ENCODE peak calls at places on chromosomes 4 and X, in nine cellular contexts. One of them, this sample, is unnamed.

GRCh38 chr4:37928896-37929537 is 31.2 kb upstream of the PTTG2 start:
- DNase-seq in activated CD4-positive, alpha-beta T cell treated with anti-CD3 and anti-CD28 coated beads, Interleukin-2, amount 50 U/mL, for 24 hours: no peak
- DNase-seq in breast epithelium: no peak
- DNase-seq in skeletal muscle cell: peak; percentile 31
- DNase-seq in Daoy: peak; percentile 22
- DNase-seq in activated CD8-positive, alpha-beta memory T cell treated with anti-CD3 and anti-CD28 coated beads, Interleukin-2, amount 10 ng/mL, durations not matched to agents 7 days and 5 days: no peak
- DNase-seq in AG10803: peak; percentile 14
- DNase-seq in A172: peak; percentile 69
- DNase-seq in stromal cell of bone marrow: no peak
- DNase-seq in this sample: peak; percentile 29

GRCh38 chrX:46611658-46612362 is 38.2 kb downstream of the CHST7 start:
- DNase-seq in activated CD8-positive, alpha-beta memory T cell treated with anti-CD3 and anti-CD28 coated beads, Interleukin-2, amount 10 ng/mL, durations not matched to agents 7 days and 5 days: peak; percentile 57
- DNase-seq in stromal cell of bone marrow: no peak
- DNase-seq in activated CD4-positive, alpha-beta T cell treated with anti-CD3 and anti-CD28 coated beads, Interleukin-2, amount 50 U/mL, for 24 hours: no peak
- DNase-seq in AG10803: no peak
- DNase-seq in Daoy: no peak
- DNase-seq in A172: no peak
- DNase-seq in skeletal muscle cell: no peak
- DNase-seq in breast epithelium: no peak
- DNase-seq in this sample: no peak

GRCh38 chr4:575281-576141 is 584 bp downstream of the TMEM271 start:
- DNase-seq in A172: no peak
- DNase-seq in AG10803: peak; percentile 47
- DNase-seq in Daoy: peak; percentile 29
- DNase-seq in skeletal muscle cell: peak; percentile 20
- DNase-seq in activated CD4-positive, alpha-beta T cell treated with anti-CD3 and anti-CD28 coated beads, Interleukin-2, amount 50 U/mL, for 24 hours: no peak
- DNase-seq in activated CD8-positive, alpha-beta memory T cell treated with anti-CD3 and anti-CD28 coated beads, Interleukin-2, amount 10 ng/mL, durations not matched to agents 7 days and 5 days: no peak
- DNase-seq in breast epithelium: no peak
- DNase-seq in stromal cell of bone marrow: peak; percentile 11
- DNase-seq in this sample: peak; percentile 2

GRCh38 chr4:76850010-76850441 is 47.9 kb downstream of the SOWAHB start:
- DNase-seq in activated CD4-positive, alpha-beta T cell treated with anti-CD3 and anti-CD28 coated beads, Interleukin-2, amount 50 U/mL, for 24 hours: no peak
- DNase-seq in skeletal muscle cell: peak; percentile 90
- DNase-seq in activated CD8-positive, alpha-beta memory T cell treated with anti-CD3 and anti-CD28 coated beads, Interleukin-2, amount 10 ng/mL, durations not matched to agents 7 days and 5 days: no peak
- DNase-seq in AG10803: peak; percentile 81
- DNase-seq in breast epithelium: no peak
- DNase-seq in Daoy: peak; percentile 75
- DNase-seq in A172: peak; percentile 90
- DNase-seq in stromal cell of bone marrow: peak; percentile 63
- DNase-seq in this sample: peak; percentile 87

GRCh38 chr4:184451726-184452125 is 22.6 kb downstream of the IRF2 start:
- DNase-seq in stromal cell of bone marrow: no peak
- DNase-seq in A172: no peak
- DNase-seq in activated CD8-positive, alpha-beta memory T cell treated with anti-CD3 and anti-CD28 coated beads, Interleukin-2, amount 10 ng/mL, durations not matched to agents 7 days and 5 days: no peak
- DNase-seq in Daoy: no peak
- DNase-seq in activated CD4-positive, alpha-beta T cell treated with anti-CD3 and anti-CD28 coated beads, Interleukin-2, amount 50 U/mL, for 24 hours: no peak
- DNase-seq in AG10803: no peak
- DNase-seq in breast epithelium: no peak
- DNase-seq in skeletal muscle cell: no peak
- DNase-seq in this sample: no peak

GRCh38 chr4:165716472-165716871 is 156.6 kb upstream of the TLL1 start:
- DNase-seq in activated CD4-positive, alpha-beta T cell treated with anti-CD3 and anti-CD28 coated beads, Interleukin-2, amount 50 U/mL, for 24 hours: no peak
- DNase-seq in activated CD8-positive, alpha-beta memory T cell treated with anti-CD3 and anti-CD28 coated beads, Interleukin-2, amount 10 ng/mL, durations not matched to agents 7 days and 5 days: no peak
- DNase-seq in AG10803: no peak
- DNase-seq in skeletal muscle cell: no peak
- DNase-seq in breast epithelium: no peak
- DNase-seq in Daoy: no peak
- DNase-seq in A172: no peak
- DNase-seq in stromal cell of bone marrow: no peak
- DNase-seq in this sample: no peak

GRCh38 chrX:106894978-106895452 is 8.1 kb downstream of the RIPPLY1 start:
- DNase-seq in stromal cell of bone marrow: peak; percentile 51
- DNase-seq in AG10803: peak; percentile 59
- DNase-seq in breast epithelium: no peak
- DNase-seq in activated CD4-positive, alpha-beta T cell treated with anti-CD3 and anti-CD28 coated beads, Interleukin-2, amount 50 U/mL, for 24 hours: no peak
- DNase-seq in A172: peak; percentile 61
- DNase-seq in activated CD8-positive, alpha-beta memory T cell treated with anti-CD3 and anti-CD28 coated beads, Interleukin-2, amount 10 ng/mL, durations not matched to agents 7 days and 5 days: no peak
- DNase-seq in skeletal muscle cell: no peak
- DNase-seq in Daoy: peak; percentile 78
- DNase-seq in this sample: peak; percentile 20

GRCh38 chrX:54509401-54509800 is 13.4 kb upstream of the FGD1 start:
- DNase-seq in activated CD4-positive, alpha-beta T cell treated with anti-CD3 and anti-CD28 coated beads, Interleukin-2, amount 50 U/mL, for 24 hours: no peak
- DNase-seq in breast epithelium: no peak
- DNase-seq in AG10803: peak; percentile 67
- DNase-seq in skeletal muscle cell: no peak
- DNase-seq in A172: peak; percentile 42
- DNase-seq in stromal cell of bone marrow: no peak
- DNase-seq in activated CD8-positive, alpha-beta memory T cell treated with anti-CD3 and anti-CD28 coated beads, Interleukin-2, amount 10 ng/mL, durations not matched to agents 7 days and 5 days: no peak
- DNase-seq in Daoy: no peak
- DNase-seq in this sample: no peak

GRCh38 chr4:64940698-64941097 is 531.4 kb upstream of the TECRL start:
- DNase-seq in AG10803: peak; percentile 0
- DNase-seq in activated CD4-positive, alpha-beta T cell treated with anti-CD3 and anti-CD28 coated beads, Interleukin-2, amount 50 U/mL, for 24 hours: no peak
- DNase-seq in Daoy: no peak
- DNase-seq in activated CD8-positive, alpha-beta memory T cell treated with anti-CD3 and anti-CD28 coated beads, Interleukin-2, amount 10 ng/mL, durations not matched to agents 7 days and 5 days: no peak
- DNase-seq in stromal cell of bone marrow: peak; percentile 45
- DNase-seq in breast epithelium: no peak
- DNase-seq in A172: peak; percentile 52
- DNase-seq in skeletal muscle cell: peak; percentile 8
- DNase-seq in this sample: no peak

GRCh38 chr4:123399638-123400358 is 3.2 kb downstream of the SPRY1 start:
- DNase-seq in activated CD8-positive, alpha-beta memory T cell treated with anti-CD3 and anti-CD28 coated beads, Interleukin-2, amount 10 ng/mL, durations not matched to agents 7 days and 5 days: no peak
- DNase-seq in Daoy: no peak
- DNase-seq in A172: no peak
- DNase-seq in activated CD4-positive, alpha-beta T cell treated with anti-CD3 and anti-CD28 coated beads, Interleukin-2, amount 50 U/mL, for 24 hours: no peak
- DNase-seq in AG10803: peak; percentile 17
- DNase-seq in stromal cell of bone marrow: no peak
- DNase-seq in breast epithelium: no peak
- DNase-seq in skeletal muscle cell: no peak
- DNase-seq in this sample: no peak

GRCh38 chr4:8189551-8190466 is 9.3 kb upstream of the SH3TC1 start:
- DNase-seq in activated CD4-positive, alpha-beta T cell treated with anti-CD3 and anti-CD28 coated beads, Interleukin-2, amount 50 U/mL, for 24 hours: no peak
- DNase-seq in stromal cell of bone marrow: no peak
- DNase-seq in A172: no peak
- DNase-seq in Daoy: no peak
- DNase-seq in activated CD8-positive, alpha-beta memory T cell treated with anti-CD3 and anti-CD28 coated beads, Interleukin-2, amount 10 ng/mL, durations not matched to agents 7 days and 5 days: no peak
- DNase-seq in skeletal muscle cell: no peak
- DNase-seq in AG10803: no peak
- DNase-seq in breast epithelium: no peak
- DNase-seq in this sample: no peak

GRCh38 chr4:123386608-123387007 is 10.0 kb upstream of the SPRY1 start:
- DNase-seq in skeletal muscle cell: no peak
- DNase-seq in activated CD8-positive, alpha-beta memory T cell treated with anti-CD3 and anti-CD28 coated beads, Interleukin-2, amount 10 ng/mL, durations not matched to agents 7 days and 5 days: no peak
- DNase-seq in breast epithelium: no peak
- DNase-seq in Daoy: no peak
- DNase-seq in A172: no peak
- DNase-seq in stromal cell of bone marrow: no peak
- DNase-seq in AG10803: no peak
- DNase-seq in activated CD4-positive, alpha-beta T cell treated with anti-CD3 and anti-CD28 coated beads, Interleukin-2, amount 50 U/mL, for 24 hours: no peak
- DNase-seq in this sample: no peak

GRCh38 chr4:99025506-99025905 is 30.0 kb downstream of the METAP1 start:
- DNase-seq in breast epithelium: no peak
- DNase-seq in activated CD8-positive, alpha-beta memory T cell treated with anti-CD3 and anti-CD28 coated beads, Interleukin-2, amount 10 ng/mL, durations not matched to agents 7 days and 5 days: no peak
- DNase-seq in activated CD4-positive, alpha-beta T cell treated with anti-CD3 and anti-CD28 coated beads, Interleukin-2, amount 50 U/mL, for 24 hours: no peak
- DNase-seq in Daoy: no peak
- DNase-seq in skeletal muscle cell: no peak
- DNase-seq in AG10803: no peak
- DNase-seq in A172: no peak
- DNase-seq in stromal cell of bone marrow: no peak
- DNase-seq in this sample: no peak

GRCh38 chr4:95549246-95550138 is 719 bp upstream of the UNC5C start:
- DNase-seq in activated CD8-positive, alpha-beta memory T cell treated with anti-CD3 and anti-CD28 coated beads, Interleukin-2, amount 10 ng/mL, durations not matched to agents 7 days and 5 days: peak; percentile 64
- DNase-seq in Daoy: peak; percentile 15
- DNase-seq in breast epithelium: no peak
- DNase-seq in stromal cell of bone marrow: no peak
- DNase-seq in AG10803: peak; percentile 8
- DNase-seq in skeletal muscle cell: no peak
- DNase-seq in activated CD4-positive, alpha-beta T cell treated with anti-CD3 and anti-CD28 coated beads, Interleukin-2, amount 50 U/mL, for 24 hours: no peak
- DNase-seq in A172: peak; percentile 55
- DNase-seq in this sample: no peak

GRCh38 chr4:109676886-109677285 is 26.4 kb downstream of the CASP6 start:
- DNase-seq in Daoy: no peak
- DNase-seq in activated CD8-positive, alpha-beta memory T cell treated with anti-CD3 and anti-CD28 coated beads, Interleukin-2, amount 10 ng/mL, durations not matched to agents 7 days and 5 days: no peak
- DNase-seq in stromal cell of bone marrow: no peak
- DNase-seq in skeletal muscle cell: no peak
- DNase-seq in AG10803: no peak
- DNase-seq in A172: no peak
- DNase-seq in activated CD4-positive, alpha-beta T cell treated with anti-CD3 and anti-CD28 coated beads, Interleukin-2, amount 50 U/mL, for 24 hours: no peak
- DNase-seq in breast epithelium: no peak
- DNase-seq in this sample: no peak

GRCh38 chr4:118751634-118752293 is 66.6 kb downstream of the METTL14 start:
- DNase-seq in breast epithelium: no peak
- DNase-seq in Daoy: no peak
- DNase-seq in activated CD8-positive, alpha-beta memory T cell treated with anti-CD3 and anti-CD28 coated beads, Interleukin-2, amount 10 ng/mL, durations not matched to agents 7 days and 5 days: no peak
- DNase-seq in stromal cell of bone marrow: peak; percentile 91
- DNase-seq in skeletal muscle cell: no peak
- DNase-seq in A172: peak; percentile 34
- DNase-seq in activated CD4-positive, alpha-beta T cell treated with anti-CD3 and anti-CD28 coated beads, Interleukin-2, amount 50 U/mL, for 24 hours: no peak
- DNase-seq in AG10803: peak; percentile 81
- DNase-seq in this sample: no peak

GRCh38 chr4:16752150-16752549 is 146.3 kb downstream of the LDB2 start:
- DNase-seq in activated CD4-positive, alpha-beta T cell treated with anti-CD3 and anti-CD28 coated beads, Interleukin-2, amount 50 U/mL, for 24 hours: no peak
- DNase-seq in A172: no peak
- DNase-seq in AG10803: no peak
- DNase-seq in Daoy: no peak
- DNase-seq in skeletal muscle cell: no peak
- DNase-seq in activated CD8-positive, alpha-beta memory T cell treated with anti-CD3 and anti-CD28 coated beads, Interleukin-2, amount 10 ng/mL, durations not matched to agents 7 days and 5 days: no peak
- DNase-seq in stromal cell of bone marrow: no peak
- DNase-seq in breast epithelium: no peak
- DNase-seq in this sample: no peak

GRCh38 chrX:10783451-10783995 is 163.1 kb upstream of the MID1 start:
- DNase-seq in A172: no peak
- DNase-seq in activated CD4-positive, alpha-beta T cell treated with anti-CD3 and anti-CD28 coated beads, Interleukin-2, amount 50 U/mL, for 24 hours: no peak
- DNase-seq in breast epithelium: no peak
- DNase-seq in stromal cell of bone marrow: no peak
- DNase-seq in AG10803: no peak
- DNase-seq in Daoy: no peak
- DNase-seq in activated CD8-positive, alpha-beta memory T cell treated with anti-CD3 and anti-CD28 coated beads, Interleukin-2, amount 10 ng/mL, durations not matched to agents 7 days and 5 days: no peak
- DNase-seq in skeletal muscle cell: no peak
- DNase-seq in this sample: no peak

GRCh38 chr4:3479358-3480101 is 16.4 kb downstream of the DOK7 start:
- DNase-seq in breast epithelium: no peak
- DNase-seq in activated CD8-positive, alpha-beta memory T cell treated with anti-CD3 and anti-CD28 coated beads, Interleukin-2, amount 10 ng/mL, durations not matched to agents 7 days and 5 days: no peak
- DNase-seq in Daoy: no peak
- DNase-seq in AG10803: no peak
- DNase-seq in activated CD4-positive, alpha-beta T cell treated with anti-CD3 and anti-CD28 coated beads, Interleukin-2, amount 50 U/mL, for 24 hours: no peak
- DNase-seq in stromal cell of bone marrow: no peak
- DNase-seq in A172: no peak
- DNase-seq in skeletal muscle cell: no peak
- DNase-seq in this sample: no peak

GRCh38 chr4:8078610-8079015 is 80.0 kb downstream of the ABLIM2 start:
- DNase-seq in breast epithelium: no peak
- DNase-seq in skeletal muscle cell: no peak
- DNase-seq in activated CD4-positive, alpha-beta T cell treated with anti-CD3 and anti-CD28 coated beads, Interleukin-2, amount 50 U/mL, for 24 hours: no peak
- DNase-seq in AG10803: no peak
- DNase-seq in activated CD8-positive, alpha-beta memory T cell treated with anti-CD3 and anti-CD28 coated beads, Interleukin-2, amount 10 ng/mL, durations not matched to agents 7 days and 5 days: no peak
- DNase-seq in A172: no peak
- DNase-seq in stromal cell of bone marrow: no peak
- DNase-seq in Daoy: no peak
- DNase-seq in this sample: no peak

GRCh38 chr4:176205299-176205698 is 9.9 kb upstream of the SPATA4 start:
- DNase-seq in Daoy: no peak
- DNase-seq in A172: no peak
- DNase-seq in AG10803: no peak
- DNase-seq in activated CD8-positive, alpha-beta memory T cell treated with anti-CD3 and anti-CD28 coated beads, Interleukin-2, amount 10 ng/mL, durations not matched to agents 7 days and 5 days: no peak
- DNase-seq in activated CD4-positive, alpha-beta T cell treated with anti-CD3 and anti-CD28 coated beads, Interleukin-2, amount 50 U/mL, for 24 hours: no peak
- DNase-seq in stromal cell of bone marrow: no peak
- DNase-seq in breast epithelium: no peak
- DNase-seq in skeletal muscle cell: no peak
- DNase-seq in this sample: no peak

GRCh38 chr4:146255463-146255862 is 41.1 kb downstream of the REELD1 start:
- DNase-seq in activated CD8-positive, alpha-beta memory T cell treated with anti-CD3 and anti-CD28 coated beads, Interleukin-2, amount 10 ng/mL, durations not matched to agents 7 days and 5 days: no peak
- DNase-seq in breast epithelium: no peak
- DNase-seq in AG10803: peak; percentile 68
- DNase-seq in A172: peak; percentile 82
- DNase-seq in Daoy: peak; percentile 35
- DNase-seq in skeletal muscle cell: no peak
- DNase-seq in stromal cell of bone marrow: no peak
- DNase-seq in activated CD4-positive, alpha-beta T cell treated with anti-CD3 and anti-CD28 coated beads, Interleukin-2, amount 50 U/mL, for 24 hours: no peak
- DNase-seq in this sample: peak; percentile 2

GRCh38 chr4:140049024-140049923 is 104.7 kb downstream of the MAML3 start:
- DNase-seq in AG10803: peak; percentile 49
- DNase-seq in activated CD4-positive, alpha-beta T cell treated with anti-CD3 and anti-CD28 coated beads, Interleukin-2, amount 50 U/mL, for 24 hours: no peak
- DNase-seq in stromal cell of bone marrow: no peak
- DNase-seq in activated CD8-positive, alpha-beta memory T cell treated with anti-CD3 and anti-CD28 coated beads, Interleukin-2, amount 10 ng/mL, durations not matched to agents 7 days and 5 days: peak; percentile 70
- DNase-seq in skeletal muscle cell: no peak
- DNase-seq in Daoy: peak; percentile 26
- DNase-seq in breast epithelium: no peak
- DNase-seq in A172: peak; percentile 21
- DNase-seq in this sample: no peak

GRCh38 chr4:6416518-6417286 is 55.7 kb downstream of the PPP2R2C start:
- DNase-seq in activated CD8-positive, alpha-beta memory T cell treated with anti-CD3 and anti-CD28 coated beads, Interleukin-2, amount 10 ng/mL, durations not matched to agents 7 days and 5 days: no peak
- DNase-seq in A172: no peak
- DNase-seq in Daoy: peak; percentile 15
- DNase-seq in breast epithelium: no peak
- DNase-seq in stromal cell of bone marrow: no peak
- DNase-seq in AG10803: no peak
- DNase-seq in skeletal muscle cell: no peak
- DNase-seq in activated CD4-positive, alpha-beta T cell treated with anti-CD3 and anti-CD28 coated beads, Interleukin-2, amount 50 U/mL, for 24 hours: no peak
- DNase-seq in this sample: no peak

GRCh38 chr4:87679449-87680169 is 29.5 kb downstream of the DMP1 start:
- DNase-seq in stromal cell of bone marrow: peak; percentile 25
- DNase-seq in AG10803: peak; percentile 71
- DNase-seq in A172: peak; percentile 37
- DNase-seq in activated CD8-positive, alpha-beta memory T cell treated with anti-CD3 and anti-CD28 coated beads, Interleukin-2, amount 10 ng/mL, durations not matched to agents 7 days and 5 days: no peak
- DNase-seq in breast epithelium: no peak
- DNase-seq in Daoy: peak; percentile 48
- DNase-seq in skeletal muscle cell: peak; percentile 48
- DNase-seq in activated CD4-positive, alpha-beta T cell treated with anti-CD3 and anti-CD28 coated beads, Interleukin-2, amount 50 U/mL, for 24 hours: no peak
- DNase-seq in this sample: peak; percentile 29

GRCh38 chr4:137861682-137862081 is 329.4 kb upstream of the PCDH18 start:
- DNase-seq in AG10803: peak; percentile 23
- DNase-seq in skeletal muscle cell: no peak
- DNase-seq in A172: no peak
- DNase-seq in activated CD4-positive, alpha-beta T cell treated with anti-CD3 and anti-CD28 coated beads, Interleukin-2, amount 50 U/mL, for 24 hours: no peak
- DNase-seq in breast epithelium: no peak
- DNase-seq in stromal cell of bone marrow: peak; percentile 25
- DNase-seq in activated CD8-positive, alpha-beta memory T cell treated with anti-CD3 and anti-CD28 coated beads, Interleukin-2, amount 10 ng/mL, durations not matched to agents 7 days and 5 days: no peak
- DNase-seq in Daoy: no peak
- DNase-seq in this sample: peak; percentile 2

GRCh38 chrX:100695302-100695701 is 36.6 kb downstream of the SYTL4 start:
- DNase-seq in skeletal muscle cell: no peak
- DNase-seq in activated CD4-positive, alpha-beta T cell treated with anti-CD3 and anti-CD28 coated beads, Interleukin-2, amount 50 U/mL, for 24 hours: no peak
- DNase-seq in AG10803: no peak
- DNase-seq in activated CD8-positive, alpha-beta memory T cell treated with anti-CD3 and anti-CD28 coated beads, Interleukin-2, amount 10 ng/mL, durations not matched to agents 7 days and 5 days: no peak
- DNase-seq in breast epithelium: no peak
- DNase-seq in stromal cell of bone marrow: no peak
- DNase-seq in Daoy: no peak
- DNase-seq in A172: peak; percentile 0
- DNase-seq in this sample: no peak

GRCh38 chr4:105474110-105474518 is 252 bp upstream of the PPA2 start:
- DNase-seq in breast epithelium: peak; percentile 86
- DNase-seq in activated CD8-positive, alpha-beta memory T cell treated with anti-CD3 and anti-CD28 coated beads, Interleukin-2, amount 10 ng/mL, durations not matched to agents 7 days and 5 days: no peak
- DNase-seq in AG10803: peak; percentile 81
- DNase-seq in stromal cell of bone marrow: peak; percentile 70
- DNase-seq in activated CD4-positive, alpha-beta T cell treated with anti-CD3 and anti-CD28 coated beads, Interleukin-2, amount 50 U/mL, for 24 hours: no peak
- DNase-seq in Daoy: no peak
- DNase-seq in A172: peak; percentile 72
- DNase-seq in skeletal muscle cell: no peak
- DNase-seq in this sample: no peak

GRCh38 chrX:136525738-136526606 is 6.0 kb upstream of the VGLL1 start:
- DNase-seq in stromal cell of bone marrow: peak; percentile 81
- DNase-seq in activated CD4-positive, alpha-beta T cell treated with anti-CD3 and anti-CD28 coated beads, Interleukin-2, amount 50 U/mL, for 24 hours: no peak
- DNase-seq in breast epithelium: peak; percentile 64
- DNase-seq in Daoy: peak; percentile 80
- DNase-seq in AG10803: peak; percentile 82
- DNase-seq in skeletal muscle cell: peak; percentile 73
- DNase-seq in A172: peak; percentile 51
- DNase-seq in activated CD8-positive, alpha-beta memory T cell treated with anti-CD3 and anti-CD28 coated beads, Interleukin-2, amount 10 ng/mL, durations not matched to agents 7 days and 5 days: no peak
- DNase-seq in this sample: peak; percentile 68

GRCh38 chr4:18105023-18106011 is 83.8 kb upstream of the LCORL start:
- DNase-seq in AG10803: no peak
- DNase-seq in A172: no peak
- DNase-seq in activated CD4-positive, alpha-beta T cell treated with anti-CD3 and anti-CD28 coated beads, Interleukin-2, amount 50 U/mL, for 24 hours: no peak
- DNase-seq in breast epithelium: no peak
- DNase-seq in stromal cell of bone marrow: no peak
- DNase-seq in Daoy: no peak
- DNase-seq in skeletal muscle cell: no peak
- DNase-seq in activated CD8-positive, alpha-beta memory T cell treated with anti-CD3 and anti-CD28 coated beads, Interleukin-2, amount 10 ng/mL, durations not matched to agents 7 days and 5 days: no peak
- DNase-seq in this sample: no peak

GRCh38 chrX:118971552-118971951 is 2.9 kb upstream of the LONRF3 start:
- DNase-seq in activated CD4-positive, alpha-beta T cell treated with anti-CD3 and anti-CD28 coated beads, Interleukin-2, amount 50 U/mL, for 24 hours: no peak
- DNase-seq in skeletal muscle cell: no peak
- DNase-seq in A172: no peak
- DNase-seq in breast epithelium: no peak
- DNase-seq in stromal cell of bone marrow: no peak
- DNase-seq in AG10803: no peak
- DNase-seq in activated CD8-positive, alpha-beta memory T cell treated with anti-CD3 and anti-CD28 coated beads, Interleukin-2, amount 10 ng/mL, durations not matched to agents 7 days and 5 days: no peak
- DNase-seq in Daoy: no peak
- DNase-seq in this sample: no peak

This sample was measured in AG09309.